ENCODE peak calls at places on chromosomes 1 and 21, in seven cellular contexts. W, J, M, K, Q, I and O are unnamed samples.

GRCh38 chr1:172143384-172144025 is 277.0 kb upstream of the C1orf105 start:
- DNase-seq in W (no peak), J (no peak), Q (no peak), I (no peak), M (peak), K (no peak), O (no peak)

GRCh38 chr21:38938343-38938742 is 132.6 kb downstream of the ETS2 start:
- DNase-seq in W (no peak), K (no peak), Q (peak), J (no peak), M (no peak), I (no peak), O (no peak)

GRCh38 chr1:113975211-113975895 is 3.9 kb upstream of the OLFML3 start:
- DNase-seq in K (no peak), M (peak), Q (no peak), J (no peak), I (no peak), W (no peak), O (no peak)

GRCh38 chr1:20643080-20643479 is 9.8 kb downstream of the PINK1 start:
- DNase-seq in Q (no peak), J (no peak), W (no peak), K (no peak), M (no peak), I (no peak), O (no peak)

GRCh38 chr1:226827458-226827857 is 43.0 kb upstream of the PSEN2 start:
- DNase-seq in K (peak), I (peak), M (no peak), J (peak), W (peak), Q (peak), O (no peak)

GRCh38 chr1:165768513-165769394 is at the start of gene TMCO1:
- DNase-seq in Q (peak), I (peak), M (peak), J (peak), W (peak), K (peak), O (peak)

GRCh38 chr1:201751872-201752271 is 77.1 kb upstream of the IPO9 start:
- DNase-seq in I (no peak), W (no peak), Q (no peak), J (no peak), K (no peak), M (peak), O (no peak)

GRCh38 chr1:207309775-207310273 is 11.7 kb upstream of the CD55 start:
- DNase-seq in J (peak), K (peak), I (peak), W (peak), M (peak), Q (peak), O (peak)

GRCh38 chr1:186044079-186044685 is 310.0 kb downstream of the HMCN1 start:
- DNase-seq in M (no peak), W (no peak), K (no peak), J (no peak), Q (no peak), I (no peak), O (no peak)

GRCh38 chr1:119787776-119788175 is 19.1 kb upstream of the HMGCS2 start:
- DNase-seq in I (no peak), Q (no peak), M (no peak), K (no peak), J (no peak), W (no peak), O (no peak)

GRCh38 chr1:36656838-36657237 is 174.1 kb upstream of the CSF3R start:
- DNase-seq in I (no peak), J (no peak), Q (no peak), K (no peak), W (no peak), M (no peak), O (no peak)

GRCh38 chr1:244029137-244029536 is 21.9 kb upstream of the ZBTB18 start:
- DNase-seq in I (no peak), W (no peak), K (no peak), Q (no peak), M (no peak), J (no peak), O (no peak)

GRCh38 chr1:88753506-88753905 is 69.4 kb downstream of the PKN2 start:
- DNase-seq in I (no peak), W (no peak), M (no peak), K (no peak), Q (no peak), J (no peak), O (no peak)

GRCh38 chr21:15211491-15212133 is 146.8 kb upstream of the NRIP1 start:
- DNase-seq in K (no peak), J (no peak), Q (no peak), W (no peak), M (no peak), I (no peak), O (no peak)

GRCh38 chr1:30661311-30661710 is 62.1 kb downstream of the MATN1 start:
- DNase-seq in J (no peak), K (peak), M (no peak), W (no peak), I (no peak), Q (no peak), O (no peak)

GRCh38 chr1:65558215-65558614 is 137.7 kb downstream of the LEPR start:
- DNase-seq in J (no peak), K (no peak), I (peak), M (peak), Q (no peak), W (no peak), O (no peak)

GRCh38 chr1:69551476-69552324 is 16.0 kb upstream of the LRRC7 start:
- DNase-seq in J (no peak), I (no peak), M (no peak), K (no peak), Q (no peak), W (no peak), O (no peak)

GRCh38 chr1:40036574-40036973 is 4.0 kb upstream of the CAP1 start:
- DNase-seq in M (peak), K (peak), J (peak), W (peak), Q (no peak), I (peak), O (no peak)

GRCh38 chr1:202018476-202019234 is 8.3 kb downstream of the ELF3 start:
- DNase-seq in K (no peak), J (peak), M (no peak), Q (peak), I (peak), W (peak), O (no peak)

GRCh38 chr1:53754484-53755312 is 15.7 kb upstream of the GLIS1 start:
- DNase-seq in J (no peak), I (peak), K (no peak), W (peak), M (peak), Q (peak), O (no peak)

GRCh38 chr1:78533536-78533935 is 42.8 kb downstream of the PTGFR start:
- DNase-seq in K (no peak), M (no peak), Q (no peak), W (no peak), J (no peak), I (no peak), O (no peak)

GRCh38 chr1:173666646-173667045 is 3.0 kb downstream of the ANKRD45 start:
- DNase-seq in I (no peak), J (no peak), M (no peak), Q (no peak), W (no peak), K (no peak), O (no peak)

GRCh38 chr1:10943991-10944730 is 68.3 kb upstream of the TARDBP start:
- DNase-seq in M (peak), K (no peak), J (no peak), I (no peak), W (peak), Q (peak), O (no peak)

GRCh38 chr21:42349420-42350075 is 1.2 kb downstream of the TFF2 start:
- DNase-seq in I (no peak), Q (no peak), K (no peak), J (no peak), W (no peak), M (no peak), O (no peak)

GRCh38 chr21:29431680-29432079 is 133.0 kb downstream of the BACH1 start:
- DNase-seq in K (no peak), W (no peak), M (no peak), J (no peak), Q (no peak), I (no peak), O (no peak)

GRCh38 chr1:204032642-204033235 is 40.2 kb upstream of the SOX13 start:
- DNase-seq in I (no peak), K (no peak), W (no peak), M (no peak), J (no peak), Q (no peak), O (peak)

GRCh38 chr1:59976194-59977074 is 49.9 kb upstream of the CYP2J2 start:
- DNase-seq in Q (peak), J (peak), K (peak), M (peak), I (peak), W (peak), O (peak)

GRCh38 chr1:115337633-115338456 is at the start of gene NGF:
- DNase-seq in K (peak), M (no peak), Q (no peak), I (no peak), J (no peak), W (no peak), O (peak)

GRCh38 chr1:51284487-51284954 is 45.8 kb downstream of the TTC39A start:
- DNase-seq in M (peak), J (no peak), Q (no peak), K (no peak), W (peak), I (peak), O (no peak)

GRCh38 chr1:234979316-234980223 is 149.1 kb downstream of the TOMM20 start:
- DNase-seq in W (no peak), M (peak), K (no peak), I (no peak), Q (peak), J (no peak), O (no peak)

GRCh38 chr1:3954391-3955160 is 54.5 kb upstream of the C1orf174 start:
- DNase-seq in W (no peak), M (no peak), K (no peak), Q (no peak), J (no peak), I (no peak), O (no peak)

GRCh38 chr1:9201421-9202239 is 32.9 kb upstream of the H6PD start:
- DNase-seq in K (peak), M (peak), I (no peak), Q (no peak), J (no peak), W (peak), O (no peak)

GRCh38 chr1:204842892-204843291 is 27.8 kb upstream of the NFASC start:
- DNase-seq in I (no peak), W (peak), K (no peak), Q (no peak), J (no peak), M (no peak), O (no peak)

GRCh38 chr1:13577846-13578245 is 5.8 kb upstream of the PDPN start:
- DNase-seq in Q (no peak), K (no peak), J (no peak), I (no peak), W (no peak), M (no peak), O (no peak)

GRCh38 chr1:101371259-101371658 is 134.4 kb downstream of the S1PR1 start:
- DNase-seq in Q (no peak), M (peak), I (no peak), K (no peak), J (no peak), W (no peak), O (peak)

GRCh38 chr1:41333146-41333784 is 28.0 kb upstream of the FOXO6 start:
- DNase-seq in K (no peak), I (peak), M (peak), J (no peak), Q (no peak), W (no peak), O (no peak)

GRCh38 chr1:42191319-42191718 is 26.8 kb upstream of the GUCA2A start:
- DNase-seq in Q (no peak), K (no peak), W (no peak), J (no peak), M (no peak), I (no peak), O (no peak)

GRCh38 chr21:42336065-42336464 is 14.7 kb downstream of the TFF2 start:
- DNase-seq in I (no peak), K (no peak), W (no peak), M (no peak), J (no peak), Q (no peak), O (no peak)

GRCh38 chr1:8152731-8153702 is 126.9 kb upstream of the ERRFI1 start:
- DNase-seq in I (no peak), M (no peak), Q (peak), W (no peak), J (no peak), K (no peak), O (no peak)

GRCh38 chr1:212607924-212608208 is 695 bp upstream of the ATF3 start:
- DNase-seq in W (no peak), K (no peak), M (no peak), J (no peak), I (no peak), Q (no peak), O (no peak)

GRCh38 chr1:212605441-212605976 is 3.1 kb upstream of the ATF3 start:
- DNase-seq in K (no peak), Q (no peak), M (peak), W (no peak), I (no peak), J (no peak), O (no peak)

GRCh38 chr1:212606042-212606733 is 2.4 kb upstream of the ATF3 start:
- DNase-seq in J (no peak), I (no peak), W (no peak), Q (no peak), K (no peak), M (peak), O (no peak)

GRCh38 chr1:212607206-212607923 is 1.2 kb upstream of the ATF3 start:
- DNase-seq in J (peak), M (peak), I (peak), K (peak), Q (peak), W (peak), O (no peak)

GRCh38 chr1:212606734-212607205 is 1.8 kb upstream of the ATF3 start:
- DNase-seq in M (no peak), K (peak), Q (peak), I (peak), J (peak), W (peak), O (no peak)
- TF ChIP-seq POLR2A in M (no peak), K (no peak), Q (peak), I (no peak), J (peak), W (peak), O (no peak)

DNA sequence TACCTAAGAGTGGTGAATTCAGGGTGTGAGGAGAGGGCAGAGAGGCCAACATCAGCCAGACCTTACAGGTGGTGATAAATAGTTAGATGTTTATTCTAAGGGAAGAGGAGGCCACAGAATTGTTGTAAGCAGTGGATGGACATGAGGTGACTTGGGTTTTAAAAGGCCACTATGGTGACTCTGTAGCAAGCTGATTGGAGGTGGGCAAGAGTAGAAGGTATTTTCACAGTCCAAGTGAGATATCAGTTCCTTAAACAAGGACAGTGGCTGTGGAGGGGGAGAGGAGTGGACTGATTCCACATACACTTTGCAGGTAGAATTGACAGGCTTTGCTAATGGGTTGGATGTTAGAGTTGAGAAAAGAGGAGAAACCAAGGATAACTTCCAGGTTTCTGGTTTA is 60.8 kb upstream of the CLDN14 start:
- DNase-seq in J (no peak), I (no peak), Q (no peak), W (no peak), M (no peak), K (no peak), O (no peak)
- TF ChIP-seq POLR2A in J (no peak), I (no peak), Q (no peak), W (no peak), M (no peak), K (no peak), O (no peak)

DNA sequence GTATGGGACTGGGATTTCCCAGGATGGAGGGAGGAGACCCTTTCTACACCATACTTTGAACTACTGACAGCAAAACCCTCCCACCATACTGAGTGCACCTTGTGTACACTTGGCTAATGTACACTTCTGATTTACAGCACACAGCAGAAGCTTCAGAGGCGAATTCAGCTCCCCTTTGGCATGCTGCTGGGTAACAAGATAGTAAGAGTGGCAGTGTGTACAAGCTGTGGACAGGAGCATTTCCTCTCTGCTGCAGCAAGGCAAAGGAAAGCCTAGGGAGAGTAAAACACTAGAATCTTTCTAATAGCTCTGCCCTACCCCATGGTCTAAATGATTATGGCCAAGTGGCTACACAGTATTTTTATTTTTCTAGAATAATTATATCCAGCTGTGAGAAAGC is 83.9 kb upstream of the ARTN start:
- DNase-seq in I (no peak), K (no peak), J (no peak), W (no peak), M (no peak), Q (no peak), O (no peak)
- TF ChIP-seq POLR2A in I (no peak), K (no peak), J (no peak), W (no peak), M (no peak), Q (no peak), O (no peak)

DNA sequence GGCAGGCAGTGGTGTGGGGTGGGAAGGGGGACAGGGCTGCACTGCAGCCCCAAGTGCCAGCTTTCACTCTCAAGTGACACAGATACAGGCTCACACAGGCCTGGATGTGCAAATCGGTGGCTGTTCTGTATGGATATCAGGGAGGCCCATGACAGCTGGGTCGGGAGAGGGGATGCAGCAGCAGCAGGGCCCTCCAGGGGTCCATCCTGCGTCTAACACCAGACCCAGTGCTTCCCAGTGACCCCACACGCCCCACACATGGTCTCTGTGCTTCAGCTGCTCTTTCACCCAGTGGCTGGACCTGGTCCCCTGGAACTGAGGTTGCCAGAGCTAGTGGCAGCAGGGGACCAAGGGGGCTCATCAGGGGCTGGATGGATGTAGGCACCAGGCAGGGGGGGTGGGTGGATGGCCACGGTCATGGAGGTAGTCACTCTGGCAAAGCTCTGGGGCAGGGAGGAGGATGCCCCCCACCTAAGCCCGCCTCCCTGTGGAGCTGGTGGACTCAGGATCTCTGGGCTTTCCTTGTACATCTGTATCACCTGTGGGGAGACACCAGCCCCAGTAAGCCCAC is 13.9 kb downstream of the BTBD19 start:
- DNase-seq in M (no peak), I (no peak), W (no peak), Q (no peak), J (no peak), K (peak), O (no peak)
- TF ChIP-seq POLR2A in M (no peak), I (no peak), W (no peak), Q (no peak), J (no peak), K (no peak), O (no peak)

GRCh38 chr1:28646040-28646439 is 2.4 kb upstream of the RNU11 start:
- DNase-seq in W (no peak), M (no peak), K (no peak), I (no peak), Q (no peak), J (no peak), O (no peak)

GRCh38 chr1:28642056-28642846 is 616 bp downstream of the TAF12 start:
- DNase-seq in M (peak), Q (no peak), W (no peak), J (no peak), K (no peak), I (no peak), O (no peak)

GRCh38 chr1:28640766-28641165 is 2.1 kb downstream of the TAF12 start:
- DNase-seq in K (no peak), M (peak), W (no peak), Q (no peak), I (no peak), J (no peak), O (no peak)

GRCh38 chr1:28648493-28649238 is at the start of gene RNU11:
- DNase-seq in I (peak), J (peak), W (peak), K (peak), Q (peak), M (peak), O (peak)

GRCh38 chr1:28642847-28643635 is at the start of gene TAF12:
- DNase-seq in J (peak), M (peak), W (peak), I (peak), Q (peak), K (peak), O (peak)
- TF ChIP-seq POLR2A in J (peak), M (peak), W (peak), I (peak), Q (peak), K (no peak), O (peak)

GRCh38 chr1:116569776-116570357 is 959 bp downstream of the CD58 start:
- DNase-seq in Q (peak), J (no peak), M (no peak), K (peak), I (peak), W (peak), O (no peak)
- TF ChIP-seq POLR2A in Q (peak), J (no peak), M (no peak), K (no peak), I (peak), W (no peak), O (no peak)

GRCh38 chr1:193059282-193060225 is at the start of the genes RO60 and UCHL5:
- DNase-seq in Q (peak), I (peak), M (peak), K (peak), J (peak), W (peak), O (peak)
- TF ChIP-seq POLR2A in Q (peak), I (peak), M (peak), K (peak), J (no peak), W (peak), O (peak)

GRCh38 chr1:160260436-160261382 is 1.6 kb downstream of the DCAF8 start:
- DNase-seq in Q (no peak), M (peak), K (no peak), W (no peak), J (no peak), I (peak), O (peak)

GRCh38 chr1:160264795-160265307 is 2.5 kb upstream of the DCAF8 start:
- DNase-seq in W (no peak), M (no peak), K (no peak), Q (no peak), I (no peak), J (no peak), O (no peak)

GRCh38 chr1:160261878-160262794 is at the start of gene DCAF8:
- DNase-seq in J (peak), M (peak), I (peak), Q (peak), K (peak), W (peak), O (peak)

GRCh38 chr1:160258177-160258798 is 4.1 kb downstream of the DCAF8 start:
- DNase-seq in Q (no peak), I (no peak), J (no peak), W (no peak), K (no peak), M (no peak), O (no peak)

GRCh38 chr1:160261526-160261877 is 847 bp downstream of the DCAF8 start:
- DNase-seq in K (no peak), I (peak), M (peak), W (peak), Q (peak), J (peak), O (peak)
- TF ChIP-seq POLR2A in K (no peak), I (no peak), M (no peak), W (no peak), Q (no peak), J (no peak), O (no peak)

GRCh38 chr1:1307261-1307907 is 346 bp downstream of the ACAP3 start:
- DNase-seq in Q (no peak), J (no peak), I (peak), K (peak), W (peak), M (peak), O (no peak)
- TF ChIP-seq POLR2A in Q (no peak), J (no peak), I (no peak), K (no peak), W (no peak), M (peak), O (peak)